ENCODE peak calls at places on chromosomes 4 and X, in six cellular contexts. T, X, C, I, O and Y are unnamed samples.

GRCh38 chr4:113636438-113636818 is 125.1 kb downstream of the CAMK2D start:
- DNase-seq in C (peak), I (no peak), T (no peak), X (no peak), O (no peak), Y (no peak)

GRCh38 chr4:164613761-164614277 is 140.1 kb upstream of the SMIM31 start:
- DNase-seq in T (no peak), O (no peak), I (no peak), X (peak), C (no peak), Y (no peak)

GRCh38 chrX:138794285-138794684 is 82.8 kb upstream of the FGF13 start:
- DNase-seq in I (no peak), O (no peak), C (no peak), T (no peak), X (no peak), Y (no peak)

GRCh38 chr4:110163327-110164070 is 34.9 kb downstream of the ELOVL6 start:
- DNase-seq in O (peak), X (peak), I (no peak), T (peak), C (peak), Y (no peak)

GRCh38 chr4:176927664-176928063 is 134.9 kb upstream of the VEGFC start:
- DNase-seq in O (peak), I (no peak), X (peak), T (peak), C (peak), Y (no peak)

GRCh38 chr4:7719354-7720174 is 220.1 kb downstream of the AFAP1 start:
- DNase-seq in O (peak), X (no peak), C (no peak), T (peak), I (peak), Y (no peak)

GRCh38 chr4:84455697-84456096 is 43.4 kb downstream of the NKX6-1 start:
- DNase-seq in O (no peak), T (no peak), C (no peak), I (no peak), X (no peak), Y (no peak)

GRCh38 chrX:149830192-149830873 is 48.6 kb downstream of the MAGEA9 start:
- DNase-seq in X (no peak), T (peak), C (peak), O (peak), I (no peak), Y (no peak)

GRCh38 chr4:2397596-2398379 is 20.7 kb downstream of the ZFYVE28 start:
- DNase-seq in O (no peak), I (no peak), T (no peak), X (no peak), C (no peak), Y (no peak)

GRCh38 chrX:11401966-11402365 is 108.8 kb downstream of the AMELX start:
- DNase-seq in C (no peak), I (no peak), T (peak), O (no peak), X (no peak), Y (no peak)